ENCODE peak calls at places on chromosomes 1 and 21, in five cellular contexts. W, K, L, R and Y are unnamed samples.

GRCh38 chr1:55156093-55156492 is 59.1 kb downstream of the USP24 start:
- DNase-seq in W (no peak), K (no peak), L (no peak), R (no peak), Y (no peak)

GRCh38 chr1:67433830-67434229 is 3.6 kb upstream of the SERBP1 start:
- DNase-seq in W (no peak), K (no peak), L (no peak), R (no peak), Y (no peak)

GRCh38 chr1:160342520-160342919 is 530 bp downstream of the COPA start:
- DNase-seq in W (no peak), K (no peak), L (no peak), R (no peak), Y (no peak)

GRCh38 chr1:152162826-152163463 is 3.9 kb upstream of the RPTN start:
- DNase-seq in W (no peak), K (no peak), L (no peak), R (no peak), Y (no peak)

GRCh38 chr21:44454747-44455523 is at the start of gene LRRC3:
- DNase-seq in W (peak), K (peak), L (peak), R (peak), Y (peak)

GRCh38 chr1:79041666-79042065 is 35.1 kb upstream of the ADGRL4 start:
- DNase-seq in W (no peak), K (no peak), L (no peak), R (no peak), Y (no peak)

GRCh38 chr1:90724361-90724760 is 7.3 kb upstream of the BARHL2 start:
- DNase-seq in W (no peak), K (peak), L (no peak), R (no peak), Y (no peak)

GRCh38 chr1:25094229-25094628 is 138.1 kb downstream of the SYF2 start:
- DNase-seq in W (no peak), K (no peak), L (no peak), R (no peak), Y (no peak)

GRCh38 chr1:204885288-204885711 is 14.6 kb downstream of the NFASC start:
- DNase-seq in W (no peak), K (no peak), L (peak), R (no peak), Y (no peak)

GRCh38 chr21:42366292-42367010 is at the start of gene TFF1:
- DNase-seq in W (no peak), K (no peak), L (no peak), R (no peak), Y (no peak)

GRCh38 chr1:84427520-84428188 is 29.4 kb downstream of the DNASE2B start:
- DNase-seq in W (no peak), K (no peak), L (no peak), R (no peak), Y (no peak)

GRCh38 chr21:45511007-45511406 is 31.2 kb downstream of the SLC19A1 start:
- DNase-seq in W (no peak), K (no peak), L (peak), R (no peak), Y (no peak)

GRCh38 chr1:23957096-23957495 is 2.5 kb upstream of the PNRC2 start:
- DNase-seq in W (no peak), K (no peak), L (no peak), R (no peak), Y (no peak)